ENCODE peak calls at places on chromosome 1, in ten cellular contexts. Y is PC-9, B is HepG2, N is cardiac muscle cell, H is uterus, P is heart left ventricle, R is spleen, S is left lung, I is BJ, Z is OCI-LY7. V is an unnamed sample.

GRCh38 chr1:221039616-221040015 is 160.4 kb downstream of the HLX start:
- DNase-seq in Y (no peak), B (no peak), N (no peak), H (no peak), P (no peak), R (no peak), S (no peak), I (no peak), Z (no peak), V (no peak)

GRCh38 chr1:240004086-240004749 is 87.5 kb upstream of the FMN2 start:
- DNase-seq in Y (no peak), B (no peak), N (peak; percentile 3), H (no peak), P (no peak), R (no peak), S (no peak), I (no peak), Z (peak; percentile 14), V (no peak)

GRCh38 chr1:56433056-56433577 is 146.2 kb downstream of the PLPP3 start:
- DNase-seq in Y (no peak), B (no peak), N (no peak), H (no peak), P (no peak), R (no peak), S (no peak), I (no peak), Z (peak; percentile 72), V (no peak)

GRCh38 chr1:51568231-51568935 is 48.5 kb upstream of the OSBPL9 start:
- DNase-seq in Y (no peak), B (no peak), N (no peak), H (no peak), P (no peak), R (no peak), S (no peak), I (no peak), Z (no peak), V (no peak)

GRCh38 chr1:230690101-230690500 is 23.8 kb downstream of the AGT start:
- DNase-seq in Y (no peak), B (no peak), N (no peak), H (no peak), P (no peak), R (no peak), S (no peak), I (peak; percentile 32), Z (no peak), V (no peak)

GRCh38 chr1:25204797-25205441 is 27.4 kb downstream of the SYF2 start:
- DNase-seq in Y (no peak), B (peak; percentile 66), N (peak; percentile 74), H (no peak), P (no peak), R (no peak), S (no peak), I (no peak), Z (peak; percentile 71), V (no peak)

GRCh38 chr1:13435456-13435855 is 25.2 kb downstream of the PRAMEF20 start:
- DNase-seq in Y (no peak), B (no peak), N (no peak), H (no peak), P (no peak), R (no peak), S (no peak), I (no peak), Z (no peak), V (no peak)

GRCh38 chr1:158045639-158046038 is 52.2 kb downstream of the KIRREL1 start:
- DNase-seq in Y (no peak), B (no peak), N (peak; percentile 90), H (peak; percentile 54), P (no peak), R (no peak), S (no peak), I (peak; percentile 50), Z (no peak), V (no peak)

GRCh38 chr1:216805233-216805632 is 82.0 kb upstream of the ESRRG start:
- DNase-seq in Y (no peak), B (no peak), N (no peak), H (no peak), P (no peak), R (no peak), S (no peak), I (no peak), Z (no peak), V (no peak)

GRCh38 chr1:89950703-89951102 is 44.2 kb upstream of the ZNF326 start:
- DNase-seq in Y (no peak), B (no peak), N (no peak), H (no peak), P (no peak), R (no peak), S (no peak), I (no peak), Z (no peak), V (no peak)

GRCh38 chr1:27872059-27872801 is at the start of gene THEMIS2:
- DNase-seq in Y (no peak), B (no peak), N (peak; percentile 52), H (peak; percentile 46), P (peak; percentile 74), R (peak; percentile 96), S (peak; percentile 96), I (no peak), Z (peak; percentile 71), V (no peak)

DNA sequence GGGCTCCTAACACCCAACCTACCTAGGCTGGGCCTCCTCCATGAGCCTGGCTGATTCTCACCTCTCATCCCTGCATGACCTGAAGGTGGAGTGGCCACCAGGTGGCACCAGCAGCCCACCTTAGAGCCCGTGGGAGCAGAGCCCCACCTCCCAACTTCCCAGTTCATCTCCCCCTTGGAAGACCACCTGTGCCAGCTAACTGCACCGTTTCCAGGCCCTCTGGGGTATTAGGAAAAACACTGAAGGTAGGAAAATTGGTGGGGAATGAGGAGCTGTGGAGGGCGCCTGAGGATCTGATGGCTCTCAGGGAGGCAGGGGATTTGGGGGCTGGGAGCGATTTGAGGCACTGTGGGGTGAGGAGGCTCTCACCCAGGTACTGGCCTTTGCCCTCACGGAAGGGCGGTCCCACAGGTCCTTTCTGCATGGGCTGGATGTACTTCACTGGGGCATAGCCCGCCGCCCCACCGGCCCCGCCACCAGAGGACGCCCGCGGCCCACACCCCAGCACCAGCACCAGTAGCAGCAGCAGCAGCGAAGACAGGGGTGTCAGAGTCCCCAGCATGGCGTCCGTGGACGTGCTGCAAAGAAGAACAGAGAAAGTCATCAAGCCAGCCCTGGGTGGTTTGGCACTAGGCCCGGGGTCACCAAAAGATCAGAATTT is 11.1 kb downstream of the ADPRS start:
- DNase-seq in Y (peak; percentile 71), B (peak; percentile 73), N (peak; percentile 82), H (peak; percentile 73), P (peak; percentile 84), R (peak; percentile 91), S (peak; percentile 93), I (no peak), Z (peak; percentile 77), V (peak; percentile 71)
- H3K4me3 ChIP-seq in Y (no peak overlapping the region), B (peak overlapping the region; percentile 42), N (no peak overlapping the region), H (no peak overlapping the region), P (no peak overlapping the region), R (no peak overlapping the region), S (no peak overlapping the region), I (no peak overlapping the region), Z (no peak overlapping the region), V (no peak overlapping the region)

GRCh38 chr1:225825078-225825477 is 15.2 kb downstream of the EPHX1 start:
- DNase-seq in Y (no peak), B (peak; percentile 68), N (no peak), H (no peak), P (no peak), R (no peak), S (no peak), I (no peak), Z (no peak), V (no peak)
- TF ChIP-seq CTCF in Y (no peak), B (no peak), N (no peak), H (no peak), P (no peak), R (no peak), S (no peak), I (no peak), Z (no peak), V (no peak)

GRCh38 chr1:225423518-225423855 is 4.4 kb downstream of the LBR start:
- DNase-seq in Y (no peak), B (no peak), N (no peak), H (no peak), P (no peak), R (no peak), S (no peak), I (no peak), Z (no peak), V (no peak)

GRCh38 chr1:225422795-225423517 is 4.9 kb downstream of the LBR start:
- DNase-seq in Y (no peak), B (no peak), N (no peak), H (no peak), P (no peak), R (no peak), S (no peak), I (no peak), Z (no peak), V (no peak)

GRCh38 chr1:225424562-225425210 is 3.2 kb downstream of the LBR start:
- DNase-seq in Y (peak; percentile 52), B (no peak), N (peak; percentile 33), H (no peak), P (no peak), R (no peak), S (no peak), I (no peak), Z (no peak), V (no peak)

GRCh38 chr1:225425211-225425786 is 2.5 kb downstream of the LBR start:
- DNase-seq in Y (peak; percentile 88), B (no peak), N (peak; percentile 41), H (peak; percentile 66), P (no peak), R (no peak), S (no peak), I (no peak), Z (peak; percentile 31), V (no peak)

GRCh38 chr1:225422033-225422605 is 5.7 kb downstream of the LBR start:
- DNase-seq in Y (no peak), B (no peak), N (no peak), H (no peak), P (no peak), R (no peak), S (no peak), I (no peak), Z (no peak), V (no peak)
- H3K36me3 ChIP-seq in Y (peaks cover 49% of the 10 kb centered on the region), B (peaks cover 52% of the 10 kb centered on the region), N (peaks cover 21% of the 10 kb centered on the region), H (no peaks in the 10 kb centered on the region), P (peaks cover 8% of the 10 kb centered on the region), R (peaks cover 65% of the 10 kb centered on the region), S (no peaks in the 10 kb centered on the region), I (peaks cover 3% of the 10 kb centered on the region), Z (peaks cover 96% of the 10 kb centered on the region), V (peaks cover 12% of the 10 kb centered on the region)

GRCh38 chr1:7705908-7706216 is 65.2 kb upstream of the VAMP3 start:
- DNase-seq in Y (no peak), B (no peak), N (no peak), H (no peak), P (no peak), R (no peak), S (no peak), I (no peak), Z (no peak), V (no peak)
- H3K4me3 ChIP-seq in Y (no peak overlapping the region), B (no peak overlapping the region), N (no peak overlapping the region), H (peak overlapping the region; percentile 24), P (peak overlapping the region; percentile 52), R (peak overlapping the region; percentile 45), S (peak overlapping the region; percentile 28), I (no peak overlapping the region), Z (no peak overlapping the region), V (peak overlapping the region; percentile 58)

DNA sequence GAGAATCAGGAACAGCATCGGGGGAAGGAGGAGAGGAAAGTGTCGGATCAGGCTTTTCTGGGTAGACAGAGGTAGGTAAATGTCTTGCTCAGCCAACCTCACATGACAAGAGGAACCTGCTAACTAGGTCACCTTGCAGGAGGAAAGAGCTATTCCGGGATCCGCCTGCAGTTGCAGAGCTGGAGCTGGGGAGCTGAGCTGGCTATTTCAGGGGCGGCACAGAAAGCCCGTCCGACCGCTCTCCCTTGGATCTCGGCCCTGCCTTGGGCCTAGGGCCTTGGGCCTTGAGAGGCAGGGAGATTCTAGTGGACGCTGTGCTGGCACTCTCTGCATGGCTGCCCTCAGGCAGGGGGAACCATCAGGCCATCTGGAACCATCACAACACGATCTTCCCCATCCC is 56.5 kb upstream of the CTPS1 start:
- DNase-seq in Y (no peak), B (no peak), N (no peak), H (no peak), P (no peak), R (no peak), S (no peak), I (no peak), Z (no peak), V (no peak)
- TF ChIP-seq CTCF in Y (no peak), B (no peak), N (no peak), H (no peak), P (no peak), R (no peak), S (no peak), I (no peak), Z (no peak), V (no peak)

V was measured in suprapubic skin.